ENCODE peak calls at places on chromosomes 6 and 20, in four cellular contexts. One of them, this sample, is unnamed.

GRCh38 chr20:48632017-48632824 is 195.6 kb downstream of the PREX1 start:
- DNase-seq in HL-60: peak
- DNase-seq in stimulated activated CD4-positive, alpha-beta T cell treated with anti-CD3 and anti-CD28 coated beads, Interleukin-12 subunit alpha, Interleukin-12 subunit beta, amount 100 ng/mL, for 4 hours: no peak
- DNase-seq in M059J: peak
- DNase-seq in this sample: no peak

GRCh38 chr6:74356385-74356784 is 660.4 kb downstream of the CD109 start:
- DNase-seq in M059J: peak
- DNase-seq in stimulated activated CD4-positive, alpha-beta T cell treated with anti-CD3 and anti-CD28 coated beads, Interleukin-12 subunit alpha, Interleukin-12 subunit beta, amount 100 ng/mL, for 4 hours: no peak
- DNase-seq in HL-60: no peak
- DNase-seq in this sample: no peak

GRCh38 chr6:145947108-145947507 is 17.1 kb downstream of the SHPRH start:
- DNase-seq in M059J: no peak
- DNase-seq in stimulated activated CD4-positive, alpha-beta T cell treated with anti-CD3 and anti-CD28 coated beads, Interleukin-12 subunit alpha, Interleukin-12 subunit beta, amount 100 ng/mL, for 4 hours: no peak
- DNase-seq in HL-60: no peak
- DNase-seq in this sample: no peak

GRCh38 chr20:46062621-46063020 is 27.1 kb downstream of the NCOA5 start:
- DNase-seq in M059J: no peak
- DNase-seq in stimulated activated CD4-positive, alpha-beta T cell treated with anti-CD3 and anti-CD28 coated beads, Interleukin-12 subunit alpha, Interleukin-12 subunit beta, amount 100 ng/mL, for 4 hours: no peak
- DNase-seq in HL-60: no peak
- DNase-seq in this sample: no peak

GRCh38 chr6:160226118-160226541 is 32.5 kb downstream of the SLC22A2 start:
- DNase-seq in stimulated activated CD4-positive, alpha-beta T cell treated with anti-CD3 and anti-CD28 coated beads, Interleukin-12 subunit alpha, Interleukin-12 subunit beta, amount 100 ng/mL, for 4 hours: peak
- DNase-seq in M059J: peak
- DNase-seq in HL-60: no peak
- DNase-seq in this sample: no peak

GRCh38 chr6:11279213-11279780 is 46.8 kb upstream of the NEDD9 start:
- DNase-seq in stimulated activated CD4-positive, alpha-beta T cell treated with anti-CD3 and anti-CD28 coated beads, Interleukin-12 subunit alpha, Interleukin-12 subunit beta, amount 100 ng/mL, for 4 hours: no peak
- DNase-seq in HL-60: no peak
- DNase-seq in M059J: no peak
- DNase-seq in this sample: no peak

GRCh38 chr6:109292420-109292819 is 89.8 kb downstream of the CD164 start:
- DNase-seq in stimulated activated CD4-positive, alpha-beta T cell treated with anti-CD3 and anti-CD28 coated beads, Interleukin-12 subunit alpha, Interleukin-12 subunit beta, amount 100 ng/mL, for 4 hours: no peak
- DNase-seq in HL-60: no peak
- DNase-seq in M059J: no peak
- DNase-seq in this sample: no peak

GRCh38 chr6:37323568-37323967 is 30.2 kb upstream of the RNF8 start:
- DNase-seq in M059J: peak
- DNase-seq in HL-60: no peak
- DNase-seq in stimulated activated CD4-positive, alpha-beta T cell treated with anti-CD3 and anti-CD28 coated beads, Interleukin-12 subunit alpha, Interleukin-12 subunit beta, amount 100 ng/mL, for 4 hours: no peak
- DNase-seq in this sample: no peak

GRCh38 chr6:17907467-17908229 is 79.8 kb downstream of the KIF13A start:
- DNase-seq in stimulated activated CD4-positive, alpha-beta T cell treated with anti-CD3 and anti-CD28 coated beads, Interleukin-12 subunit alpha, Interleukin-12 subunit beta, amount 100 ng/mL, for 4 hours: no peak
- DNase-seq in HL-60: peak
- DNase-seq in M059J: peak
- DNase-seq in this sample: no peak

GRCh38 chr6:138503881-138504680 is 4.8 kb upstream of the NHSL1 start:
- DNase-seq in M059J: no peak
- DNase-seq in stimulated activated CD4-positive, alpha-beta T cell treated with anti-CD3 and anti-CD28 coated beads, Interleukin-12 subunit alpha, Interleukin-12 subunit beta, amount 100 ng/mL, for 4 hours: no peak
- DNase-seq in HL-60: peak
- DNase-seq in this sample: no peak

GRCh38 chr6:30263734-30264133 is 50.5 kb upstream of the TRIM26 start:
- DNase-seq in stimulated activated CD4-positive, alpha-beta T cell treated with anti-CD3 and anti-CD28 coated beads, Interleukin-12 subunit alpha, Interleukin-12 subunit beta, amount 100 ng/mL, for 4 hours: no peak
- DNase-seq in M059J: peak
- DNase-seq in HL-60: no peak
- DNase-seq in this sample: no peak

GRCh38 chr6:168951224-168951616 is 302.4 kb downstream of the THBS2 start:
- DNase-seq in HL-60: no peak
- DNase-seq in stimulated activated CD4-positive, alpha-beta T cell treated with anti-CD3 and anti-CD28 coated beads, Interleukin-12 subunit alpha, Interleukin-12 subunit beta, amount 100 ng/mL, for 4 hours: no peak
- DNase-seq in M059J: no peak
- DNase-seq in this sample: no peak

GRCh38 chr6:118876814-118877213 is 17.1 kb upstream of the ASF1A start:
- DNase-seq in M059J: no peak
- DNase-seq in HL-60: no peak
- DNase-seq in stimulated activated CD4-positive, alpha-beta T cell treated with anti-CD3 and anti-CD28 coated beads, Interleukin-12 subunit alpha, Interleukin-12 subunit beta, amount 100 ng/mL, for 4 hours: no peak
- DNase-seq in this sample: no peak